ENCODE peak calls at places on chromosomes 11 and 22, in six cellular contexts. S is right lobe of liver, C is H1, A is left ventricle myocardium inferior, O is tibial nerve, F is IMR-90. Q is an unnamed sample. For H3K27me3, the result is how much of the 10 kb centered on the place peaks cover.

GRCh38 chr22:42719133-42719532 is 1.5 kb downstream of the A4GALT start:
- DNase-seq in O (no peak), A (no peak), F (no peak), C (no peak), S (no peak), Q (no peak)

GRCh38 chr11:2481253-2481652 is 36.4 kb downstream of the KCNQ1 start:
- DNase-seq in F (no peak), A (no peak), O (no peak), S (no peak), C (no peak), Q (no peak)

GRCh38 chr22:28441720-28442263 is 237.8 kb downstream of the TTC28 start:
- DNase-seq in O (no peak), S (no peak), C (no peak), F (no peak), A (no peak), Q (no peak)

GRCh38 chr22:38284042-38284402 is 11.2 kb upstream of the TMEM184B start:
- DNase-seq in A (no peak), F (peak), C (no peak), S (no peak), O (peak), Q (peak)

GRCh38 chr11:124882339-124883071 is 15.2 kb downstream of the ROBO4 start:
- DNase-seq in O (no peak), F (no peak), C (no peak), S (peak), A (no peak), Q (no peak)

GRCh38 chr11:1160231-1161101 is 2.7 kb downstream of the MUC5AC start:
- DNase-seq in O (no peak), S (peak), A (peak), C (no peak), F (no peak), Q (no peak)

GRCh38 chr22:38081636-38081940 is 2.4 kb downstream of the SLC16A8 start:
- DNase-seq in C (no peak), A (no peak), S (peak), O (no peak), F (no peak), Q (no peak)

GRCh38 chr11:95827661-95828060 is 37.4 kb downstream of the CEP57 start:
- DNase-seq in S (no peak), O (no peak), A (no peak), C (no peak), F (peak), Q (no peak)

GRCh38 chr22:32531228-32531627 is 56.6 kb downstream of the FBXO7 start:
- DNase-seq in F (no peak), A (no peak), O (no peak), S (no peak), C (no peak), Q (no peak)

GRCh38 chr11:63769719-63770443 is 1.3 kb upstream of the ZFTA start:
- DNase-seq in S (no peak), C (peak), F (no peak), O (no peak), A (no peak), Q (no peak)

GRCh38 chr22:31148953-31149627 is 8.8 kb upstream of the PLA2G3 start:
- DNase-seq in F (peak), A (peak), O (peak), C (peak), S (no peak), Q (peak)

GRCh38 chr11:120168960-120169681 is 31.2 kb upstream of the TRIM29 start:
- DNase-seq in F (peak), A (peak), S (peak), O (peak), C (peak), Q (no peak)

GRCh38 chr11:78562398-78562797 is 12.3 kb downstream of the NARS2 start:
- DNase-seq in O (no peak), S (no peak), F (peak), A (no peak), C (no peak), Q (no peak)

GRCh38 chr11:10371926-10372641 is 67.2 kb downstream of the ADM start:
- DNase-seq in F (no peak), S (no peak), A (no peak), C (peak), O (no peak), Q (no peak)

GRCh38 chr11:128940603-128941002 is 2.1 kb downstream of the TP53AIP1 start:
- DNase-seq in A (no peak), O (no peak), F (no peak), S (no peak), C (no peak), Q (no peak)

GRCh38 chr22:49820984-49821383 is 6.7 kb downstream of the BRD1 start:
- DNase-seq in C (no peak), O (no peak), A (no peak), F (no peak), S (no peak), Q (no peak)

GRCh38 chr11:123653997-123654565 is 343 bp downstream of the SCN3B start:
- DNase-seq in C (peak), A (peak), F (peak), O (no peak), S (no peak), Q (peak)

GRCh38 chr11:123659311-123659710 is 4.9 kb upstream of the SCN3B start:
- DNase-seq in O (no peak), S (no peak), C (no peak), A (no peak), F (no peak), Q (no peak)

GRCh38 chr11:123650901-123651300 is 3.5 kb downstream of the SCN3B start:
- DNase-seq in S (no peak), C (no peak), A (no peak), O (no peak), F (no peak), Q (no peak)

GRCh38 chr11:123654566-123655081 is at the start of gene SCN3B:
- DNase-seq in A (peak), S (peak), F (peak), C (peak), O (no peak), Q (peak)

GRCh38 chr11:123653405-123653996 is 923 bp downstream of the SCN3B start:
- DNase-seq in F (no peak), O (no peak), S (no peak), C (no peak), A (no peak), Q (no peak)
- H3K4me3 ChIP-seq in F (no peak), O (peak), S (no peak), C (peak), A (peak), Q (peak)

GRCh38 chr11:75429641-75429901 is 3.4 kb downstream of the KLHL35 start:
- DNase-seq in A (no peak), F (no peak), O (no peak), C (no peak), S (no peak), Q (no peak)
- H3K27me3 ChIP-seq in A (half or more), F (under half), O (under half), C (under half), S (under half), Q (under half)

GRCh38 chr11:61816736-61817455 is at the start of gene FADS1:
- DNase-seq in A (peak), S (peak), C (peak), F (peak), O (peak), Q (peak)

GRCh38 chr11:61814242-61814957 is 2.4 kb downstream of the FADS1 start:
- DNase-seq in F (no peak), S (no peak), A (no peak), C (no peak), O (peak), Q (no peak)

GRCh38 chr11:61815790-61816735 is 740 bp downstream of the FADS1 start:
- DNase-seq in O (peak), C (peak), F (peak), A (peak), S (peak), Q (no peak)

GRCh38 chr11:61812736-61813411 is 3.9 kb downstream of the FADS1 start:
- DNase-seq in A (no peak), C (no peak), O (no peak), S (no peak), F (no peak), Q (no peak)

GRCh38 chr11:61814958-61815789 is 1.6 kb downstream of the FADS1 start:
- DNase-seq in F (peak), O (peak), C (peak), S (peak), A (peak), Q (peak)
- H3K27ac ChIP-seq in F (peak), O (peak), C (peak), S (peak), A (peak), Q (peak)

GRCh38 chr11:12392672-12393071 is 15.3 kb downstream of the PARVA start:
- DNase-seq in S (no peak), A (no peak), O (no peak), C (no peak), F (no peak), Q (no peak)

GRCh38 chr11:12395333-12395732 is 18.0 kb downstream of the PARVA start:
- DNase-seq in S (peak), F (no peak), A (no peak), C (no peak), O (no peak), Q (no peak)

GRCh38 chr11:12390687-12391110 is 13.3 kb downstream of the PARVA start:
- DNase-seq in C (no peak), O (no peak), F (no peak), A (no peak), S (no peak), Q (no peak)

GRCh38 chr11:12394601-12395000 is 17.2 kb downstream of the PARVA start:
- DNase-seq in A (no peak), F (no peak), S (no peak), C (no peak), O (no peak), Q (no peak)

DNA sequence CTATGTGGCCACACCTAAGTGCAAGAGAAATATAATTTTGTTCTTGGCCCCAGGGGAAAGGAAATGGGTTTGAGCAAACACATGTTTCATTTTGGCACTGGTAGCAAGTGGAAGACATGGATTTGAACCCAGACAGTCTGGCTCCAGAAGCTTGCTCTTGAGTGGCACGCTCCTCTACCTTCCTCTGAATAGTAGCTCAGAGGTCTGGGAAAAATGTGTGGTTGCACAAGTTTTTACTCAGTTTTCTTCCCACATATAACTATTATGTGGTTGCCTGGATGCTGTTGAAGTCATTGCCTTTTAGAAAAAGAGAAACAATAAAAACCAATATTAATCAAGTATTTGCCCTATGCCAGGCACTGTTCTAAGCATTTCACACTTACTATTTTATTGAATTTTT is 16.3 kb downstream of the PARVA start:
- DNase-seq in O (no peak), C (no peak), A (no peak), S (no peak), F (no peak), Q (no peak)
- H3K4me3 ChIP-seq in O (no peak), C (no peak), A (no peak), S (no peak), F (no peak), Q (no peak)

DNA sequence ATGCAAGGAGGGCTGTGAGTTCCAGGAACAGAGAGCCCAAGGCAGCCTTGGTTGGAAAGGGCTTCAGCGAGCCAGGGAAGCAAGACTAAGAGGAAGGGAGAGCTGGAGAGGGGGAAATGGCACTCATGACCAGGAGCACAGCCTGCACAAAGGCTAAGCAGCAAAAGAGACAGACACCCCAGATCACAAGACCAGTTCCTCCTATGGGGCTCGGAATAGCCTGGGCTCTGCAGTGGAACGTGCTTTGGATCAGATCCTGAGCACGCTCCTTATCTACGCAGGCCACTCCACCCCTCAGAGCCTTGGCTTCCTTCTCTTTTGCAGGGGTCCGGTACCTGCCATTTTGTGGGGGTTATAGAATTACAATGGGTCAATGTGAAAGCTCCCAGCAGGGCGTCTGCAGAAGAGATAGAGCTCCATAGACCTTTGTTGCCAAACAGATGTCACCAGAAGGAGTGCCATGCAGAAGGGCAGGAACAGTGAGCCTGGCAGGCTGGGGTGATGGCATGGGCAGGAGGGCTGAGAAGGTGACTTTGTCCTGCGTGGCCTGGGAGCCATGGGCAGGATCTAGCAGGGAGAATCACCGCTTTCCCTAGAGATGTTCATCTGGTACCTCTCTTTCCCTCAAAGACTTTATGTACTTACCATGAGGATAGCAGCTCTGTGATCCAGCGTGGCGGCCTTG is 33.8 kb downstream of the ZC3H7B start:
- DNase-seq in F (no peak), S (no peak), A (no peak), C (no peak), O (no peak), Q (no peak)
- H3K27me3 ChIP-seq in F (under half), S (under half), A (under half), C (under half), O (under half), Q (under half)

Q was measured in gastrocnemius medialis.